ENCODE peak calls at places on chromosomes 6 and 20, in eight cellular contexts. One of them, this sample, is unnamed.

GRCh38 chr6:97470322-97470721 is 187.3 kb upstream of the MMS22L start:
- DNase-seq in WERI-Rb-1: no peak
- DNase-seq in BE2C: no peak
- DNase-seq in fibroblast of mammary gland: no peak
- DNase-seq in left ventricle myocardium inferior: no peak
- DNase-seq in AG10803: no peak
- DNase-seq in astrocyte of the cerebellum: no peak
- DNase-seq in brain microvascular endothelial cell: no peak
- DNase-seq in this sample: no peak

GRCh38 chr6:150079604-150080003 is 10.7 kb upstream of the ULBP3 start:
- DNase-seq in WERI-Rb-1: no peak
- DNase-seq in BE2C: no peak
- DNase-seq in fibroblast of mammary gland: no peak
- DNase-seq in left ventricle myocardium inferior: no peak
- DNase-seq in AG10803: no peak
- DNase-seq in astrocyte of the cerebellum: peak; percentile 50
- DNase-seq in brain microvascular endothelial cell: no peak
- DNase-seq in this sample: no peak

GRCh38 chr6:30490031-30490876 is 945 bp downstream of the HLA-E start:
- DNase-seq in WERI-Rb-1: peak; percentile 84
- DNase-seq in BE2C: peak; percentile 45
- DNase-seq in fibroblast of mammary gland: peak; percentile 51
- DNase-seq in left ventricle myocardium inferior: peak; percentile 70
- DNase-seq in AG10803: peak; percentile 59
- DNase-seq in astrocyte of the cerebellum: no peak
- DNase-seq in brain microvascular endothelial cell: peak; percentile 48
- DNase-seq in this sample: peak; percentile 57

GRCh38 chr6:79949235-79949634 is 1.9 kb upstream of the ELOVL4 start:
- DNase-seq in WERI-Rb-1: peak; percentile 82
- DNase-seq in BE2C: peak; percentile 76
- DNase-seq in fibroblast of mammary gland: peak; percentile 79
- DNase-seq in left ventricle myocardium inferior: no peak
- DNase-seq in AG10803: peak; percentile 72
- DNase-seq in astrocyte of the cerebellum: peak; percentile 62
- DNase-seq in brain microvascular endothelial cell: peak; percentile 58
- DNase-seq in this sample: peak; percentile 21

GRCh38 chr6:141541766-141542324 is 590.9 kb upstream of the GJE1 start:
- DNase-seq in WERI-Rb-1: no peak
- DNase-seq in BE2C: no peak
- DNase-seq in fibroblast of mammary gland: peak; percentile 35
- DNase-seq in left ventricle myocardium inferior: no peak
- DNase-seq in AG10803: no peak
- DNase-seq in astrocyte of the cerebellum: no peak
- DNase-seq in brain microvascular endothelial cell: no peak
- DNase-seq in this sample: no peak

GRCh38 chr6:116387374-116387773 is 16.6 kb downstream of the DSE start:
- DNase-seq in WERI-Rb-1: no peak
- DNase-seq in BE2C: no peak
- DNase-seq in fibroblast of mammary gland: peak; percentile 81
- DNase-seq in left ventricle myocardium inferior: no peak
- DNase-seq in AG10803: peak; percentile 57
- DNase-seq in astrocyte of the cerebellum: no peak
- DNase-seq in brain microvascular endothelial cell: peak; percentile 56
- DNase-seq in this sample: peak; percentile 87

GRCh38 chr6:32945106-32945761 is 4.4 kb upstream of the HLA-DMB start:
- DNase-seq in WERI-Rb-1: no peak
- DNase-seq in BE2C: no peak
- DNase-seq in fibroblast of mammary gland: peak; percentile 6
- DNase-seq in left ventricle myocardium inferior: no peak
- DNase-seq in AG10803: no peak
- DNase-seq in astrocyte of the cerebellum: no peak
- DNase-seq in brain microvascular endothelial cell: no peak
- DNase-seq in this sample: no peak

GRCh38 chr6:156455847-156456246 is 321.3 kb upstream of the ARID1B start:
- DNase-seq in WERI-Rb-1: no peak
- DNase-seq in BE2C: no peak
- DNase-seq in fibroblast of mammary gland: no peak
- DNase-seq in left ventricle myocardium inferior: no peak
- DNase-seq in AG10803: no peak
- DNase-seq in astrocyte of the cerebellum: no peak
- DNase-seq in brain microvascular endothelial cell: no peak
- DNase-seq in this sample: no peak

GRCh38 chr6:111888928-111889696 is 15.9 kb upstream of the FYN start:
- DNase-seq in WERI-Rb-1: peak; percentile 84
- DNase-seq in BE2C: peak; percentile 64
- DNase-seq in fibroblast of mammary gland: no peak
- DNase-seq in left ventricle myocardium inferior: peak; percentile 34
- DNase-seq in AG10803: peak; percentile 29
- DNase-seq in astrocyte of the cerebellum: no peak
- DNase-seq in brain microvascular endothelial cell: no peak
- DNase-seq in this sample: no peak

GRCh38 chr6:26205625-26206574 is 118.7 kb downstream of the HFE start:
- DNase-seq in WERI-Rb-1: no peak
- DNase-seq in BE2C: no peak
- DNase-seq in fibroblast of mammary gland: peak; percentile 73
- DNase-seq in left ventricle myocardium inferior: no peak
- DNase-seq in AG10803: peak; percentile 87
- DNase-seq in astrocyte of the cerebellum: no peak
- DNase-seq in brain microvascular endothelial cell: peak; percentile 78
- DNase-seq in this sample: no peak

GRCh38 chr6:3908961-3909360 is 59.8 kb downstream of the FAM50B start:
- DNase-seq in WERI-Rb-1: no peak
- DNase-seq in BE2C: no peak
- DNase-seq in fibroblast of mammary gland: no peak
- DNase-seq in left ventricle myocardium inferior: no peak
- DNase-seq in AG10803: no peak
- DNase-seq in astrocyte of the cerebellum: no peak
- DNase-seq in brain microvascular endothelial cell: no peak
- DNase-seq in this sample: no peak

GRCh38 chr6:107574856-107575255 is 84.9 kb downstream of the SOBP start:
- DNase-seq in WERI-Rb-1: no peak
- DNase-seq in BE2C: no peak
- DNase-seq in fibroblast of mammary gland: no peak
- DNase-seq in left ventricle myocardium inferior: no peak
- DNase-seq in AG10803: no peak
- DNase-seq in astrocyte of the cerebellum: no peak
- DNase-seq in brain microvascular endothelial cell: no peak
- DNase-seq in this sample: no peak

DNA sequence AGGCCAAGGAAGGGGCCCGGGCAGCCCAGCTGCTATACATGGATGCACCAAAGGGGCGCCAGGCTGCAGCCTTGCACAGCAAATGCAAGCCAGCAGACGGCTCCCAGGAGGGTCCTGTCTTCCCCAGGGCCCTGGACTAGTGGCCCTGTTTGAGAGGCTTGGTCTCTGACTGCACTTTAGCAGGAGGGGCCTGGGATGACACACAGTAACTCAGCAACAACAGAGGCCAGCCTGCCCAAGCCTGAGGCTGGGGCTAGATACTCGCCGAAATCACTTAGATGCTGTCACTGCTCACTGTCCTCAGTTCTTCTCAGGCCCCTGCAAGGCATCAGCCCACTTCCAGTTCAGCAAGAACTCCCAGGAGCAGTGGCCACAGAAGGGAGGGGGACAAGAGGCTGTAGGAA is 73.5 kb downstream of the TRAM2 start:
- DNase-seq in WERI-Rb-1: peak; percentile 82
- DNase-seq in BE2C: peak; percentile 96
- DNase-seq in fibroblast of mammary gland: no peak
- DNase-seq in left ventricle myocardium inferior: peak; percentile 34
- DNase-seq in AG10803: no peak
- DNase-seq in astrocyte of the cerebellum: no peak
- DNase-seq in brain microvascular endothelial cell: no peak
- DNase-seq in this sample: no peak
- TF ChIP-seq CTCF in WERI-Rb-1: peak; percentile 78
- TF ChIP-seq CTCF in BE2C: peak; percentile 70
- TF ChIP-seq CTCF in fibroblast of mammary gland: no peak
- TF ChIP-seq CTCF in left ventricle myocardium inferior: peak; percentile 19
- TF ChIP-seq CTCF in AG10803: peak; percentile 15
- TF ChIP-seq CTCF in astrocyte of the cerebellum: peak; percentile 28
- TF ChIP-seq CTCF in brain microvascular endothelial cell: peak; percentile 55
- TF ChIP-seq CTCF in this sample: peak; percentile 52

GRCh38 chr20:55166063-55166462 is 690.7 kb downstream of the DOK5 start:
- DNase-seq in WERI-Rb-1: no peak
- DNase-seq in BE2C: peak; percentile 17
- DNase-seq in fibroblast of mammary gland: no peak
- DNase-seq in left ventricle myocardium inferior: no peak
- DNase-seq in AG10803: no peak
- DNase-seq in astrocyte of the cerebellum: peak; percentile 39
- DNase-seq in brain microvascular endothelial cell: no peak
- DNase-seq in this sample: no peak
- TF ChIP-seq CTCF in WERI-Rb-1: no peak
- TF ChIP-seq CTCF in BE2C: no peak
- TF ChIP-seq CTCF in fibroblast of mammary gland: no peak
- TF ChIP-seq CTCF in left ventricle myocardium inferior: no peak
- TF ChIP-seq CTCF in AG10803: no peak
- TF ChIP-seq CTCF in astrocyte of the cerebellum: no peak
- TF ChIP-seq CTCF in brain microvascular endothelial cell: no peak
- TF ChIP-seq CTCF in this sample: no peak

DNA sequence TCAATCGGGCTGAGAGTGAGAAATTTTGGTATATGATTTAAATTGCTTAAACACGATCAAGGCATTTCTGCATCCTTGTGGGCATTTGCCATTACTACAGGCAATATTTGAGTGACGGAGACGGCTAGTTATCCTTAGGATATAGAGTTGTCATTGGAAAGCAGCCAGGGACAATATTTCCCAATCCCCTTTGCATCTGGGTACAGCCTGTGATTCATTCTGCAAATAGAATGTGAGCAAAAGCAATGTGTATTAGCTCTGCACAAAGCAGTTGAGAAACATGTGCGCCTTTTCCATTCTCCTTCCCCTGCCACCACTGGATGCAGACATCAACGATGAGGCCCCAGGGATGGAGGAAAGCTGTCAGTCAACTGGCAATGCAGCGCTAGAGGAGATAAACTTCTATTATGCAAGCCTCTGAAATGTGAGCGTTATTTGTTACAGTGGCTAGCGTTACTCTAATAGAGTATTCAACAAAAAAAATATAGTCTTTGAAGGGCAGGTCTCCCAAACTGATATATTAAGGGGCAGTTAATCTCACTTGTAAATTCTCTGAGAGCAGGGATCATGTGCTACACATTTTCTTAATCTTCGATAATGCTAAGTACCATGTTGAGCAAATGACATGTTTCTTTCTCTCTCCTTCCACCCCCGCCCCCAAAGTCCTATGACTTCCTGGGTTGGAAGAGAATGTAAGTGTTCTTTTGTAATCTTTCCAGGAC is 37.1 kb upstream of the NCOA3 start:
- DNase-seq in WERI-Rb-1: peak; percentile 15
- DNase-seq in BE2C: peak; percentile 19
- DNase-seq in fibroblast of mammary gland: peak; percentile 99
- DNase-seq in left ventricle myocardium inferior: peak; percentile 61
- DNase-seq in AG10803: peak; percentile 98
- DNase-seq in astrocyte of the cerebellum: peak; percentile 87
- DNase-seq in brain microvascular endothelial cell: peak; percentile 99
- DNase-seq in this sample: peak; percentile 97
- TF ChIP-seq CTCF in WERI-Rb-1: no peak
- TF ChIP-seq CTCF in BE2C: peak; percentile 35
- TF ChIP-seq CTCF in fibroblast of mammary gland: peak; percentile 60
- TF ChIP-seq CTCF in left ventricle myocardium inferior: peak; percentile 62
- TF ChIP-seq CTCF in AG10803: peak; percentile 63
- TF ChIP-seq CTCF in astrocyte of the cerebellum: no peak
- TF ChIP-seq CTCF in brain microvascular endothelial cell: peak; percentile 57
- TF ChIP-seq CTCF in this sample: peak; percentile 82

GRCh38 chr6:2503816-2504494 is 246.8 kb downstream of the MYLK4 start:
- DNase-seq in WERI-Rb-1: no peak
- DNase-seq in BE2C: no peak
- DNase-seq in fibroblast of mammary gland: peak; percentile 96
- DNase-seq in left ventricle myocardium inferior: no peak
- DNase-seq in AG10803: peak; percentile 22
- DNase-seq in astrocyte of the cerebellum: peak; percentile 48
- DNase-seq in brain microvascular endothelial cell: peak; percentile 68
- DNase-seq in this sample: no peak

GRCh38 chr6:2504495-2505064 is 246.1 kb downstream of the MYLK4 start:
- DNase-seq in WERI-Rb-1: no peak
- DNase-seq in BE2C: no peak
- DNase-seq in fibroblast of mammary gland: no peak
- DNase-seq in left ventricle myocardium inferior: no peak
- DNase-seq in AG10803: no peak
- DNase-seq in astrocyte of the cerebellum: no peak
- DNase-seq in brain microvascular endothelial cell: no peak
- DNase-seq in this sample: no peak

GRCh38 chr6:2507638-2508037 is 243.1 kb downstream of the MYLK4 start:
- DNase-seq in WERI-Rb-1: no peak
- DNase-seq in BE2C: no peak
- DNase-seq in fibroblast of mammary gland: no peak
- DNase-seq in left ventricle myocardium inferior: no peak
- DNase-seq in AG10803: no peak
- DNase-seq in astrocyte of the cerebellum: no peak
- DNase-seq in brain microvascular endothelial cell: no peak
- DNase-seq in this sample: no peak

GRCh38 chr6:2507016-2507415 is 243.7 kb downstream of the MYLK4 start:
- DNase-seq in WERI-Rb-1: no peak
- DNase-seq in BE2C: no peak
- DNase-seq in fibroblast of mammary gland: no peak
- DNase-seq in left ventricle myocardium inferior: no peak
- DNase-seq in AG10803: no peak
- DNase-seq in astrocyte of the cerebellum: no peak
- DNase-seq in brain microvascular endothelial cell: no peak
- DNase-seq in this sample: no peak

DNA sequence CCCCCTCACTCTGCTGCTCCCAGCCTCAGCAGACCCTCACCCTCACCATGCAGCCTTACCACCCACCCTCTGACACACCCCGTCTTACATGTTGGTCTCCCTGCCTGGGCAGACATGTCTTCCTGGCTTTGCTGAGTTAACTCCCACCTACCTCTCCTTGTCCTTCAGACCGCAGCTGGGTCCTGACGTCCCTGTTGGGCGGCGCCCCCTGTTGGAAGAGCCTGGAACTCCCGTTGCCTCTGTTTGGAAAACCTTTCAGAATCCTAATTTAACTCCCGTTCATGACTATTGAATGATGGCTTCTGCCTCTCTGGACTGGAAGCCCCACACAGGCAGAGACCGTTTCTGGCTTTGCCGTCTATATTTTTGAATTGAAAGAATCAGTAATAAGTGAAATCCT is 245.1 kb downstream of the MYLK4 start:
- DNase-seq in WERI-Rb-1: peak; percentile 48
- DNase-seq in BE2C: peak; percentile 35
- DNase-seq in fibroblast of mammary gland: peak; percentile 33
- DNase-seq in left ventricle myocardium inferior: no peak
- DNase-seq in AG10803: no peak
- DNase-seq in astrocyte of the cerebellum: no peak
- DNase-seq in brain microvascular endothelial cell: no peak
- DNase-seq in this sample: no peak
- TF ChIP-seq CTCF in WERI-Rb-1: peak; percentile 72
- TF ChIP-seq CTCF in BE2C: peak; percentile 45
- TF ChIP-seq CTCF in fibroblast of mammary gland: peak; percentile 46
- TF ChIP-seq CTCF in left ventricle myocardium inferior: peak; percentile 21
- TF ChIP-seq CTCF in AG10803: no peak
- TF ChIP-seq CTCF in astrocyte of the cerebellum: peak; percentile 27
- TF ChIP-seq CTCF in brain microvascular endothelial cell: peak; percentile 65
- TF ChIP-seq CTCF in this sample: peak; percentile 35

This sample was measured in foreskin keratinocyte.